ENCODE peak calls at places on chromosomes 1 and 21, in four cellular contexts. B is AG04450, J is kidney, U is aorta. C is an unnamed sample.

GRCh38 chr21:32771134-32771523 is 426 bp downstream of the PAXBP1 start:
- DNase-seq in B (peak), J (peak), U (peak), C (no peak)

GRCh38 chr21:38488640-38489282 is 9.5 kb downstream of the ERG start:
- DNase-seq in B (no peak), J (no peak), U (no peak), C (no peak)

GRCh38 chr1:57512386-57512785 is 88.5 kb upstream of the DAB1 start:
- DNase-seq in B (no peak), J (no peak), U (no peak), C (no peak)

GRCh38 chr21:33487996-33488395 is 3.5 kb downstream of the DNAJC28 start:
- DNase-seq in B (no peak), J (no peak), U (no peak), C (no peak)

GRCh38 chr1:171743014-171743870 is 1.4 kb upstream of the VAMP4 start:
- DNase-seq in B (peak), J (no peak), U (no peak), C (no peak)

GRCh38 chr1:172108494-172108893 is 267.2 kb downstream of the DNM3 start:
- DNase-seq in B (no peak), J (no peak), U (no peak), C (no peak)

GRCh38 chr1:29360768-29361167 is 124.4 kb downstream of the PTPRU start:
- DNase-seq in B (no peak), J (no peak), U (no peak), C (no peak)

GRCh38 chr1:220803401-220804201 is 16.9 kb downstream of the MTARC1 start:
- DNase-seq in B (no peak), J (no peak), U (no peak), C (no peak)

GRCh38 chr1:8524637-8525157 is 206.8 kb downstream of the SLC45A1 start:
- DNase-seq in B (no peak), J (no peak), U (no peak), C (no peak)

GRCh38 chr1:223141021-223141420 is 2.0 kb downstream of the TLR5 start:
- DNase-seq in B (no peak), J (no peak), U (no peak), C (no peak)

GRCh38 chr1:80441664-80442063 is 1359.1 kb upstream of the ADGRL2 start:
- DNase-seq in B (no peak), J (no peak), U (no peak), C (no peak)

GRCh38 chr1:63861055-63861691 is 87.4 kb downstream of the ROR1 start:
- DNase-seq in B (no peak), J (no peak), U (no peak), C (no peak)

GRCh38 chr1:112409416-112409815 is 13.4 kb downstream of the CTTNBP2NL start:
- DNase-seq in B (no peak), J (no peak), U (no peak), C (no peak)

GRCh38 chr21:45560106-45561021 is 18.1 kb upstream of the SLC19A1 start:
- DNase-seq in B (no peak), J (peak), U (peak), C (no peak)
- H3K27ac ChIP-seq in B (no peak), J (no peak), U (no peak), C (no peak)

GRCh38 chr1:1539310-1540014 is 962 bp downstream of the TMEM240 start:
- DNase-seq in B (no peak), J (no peak), U (no peak), C (no peak)

GRCh38 chr1:1538989-1539309 is 1.5 kb downstream of the TMEM240 start:
- DNase-seq in B (no peak), J (no peak), U (no peak), C (no peak)

GRCh38 chr1:1540817-1541628 is 599 bp upstream of the TMEM240 start:
- DNase-seq in B (no peak), J (no peak), U (no peak), C (no peak)

GRCh38 chr1:1538334-1538733 is 2.1 kb downstream of the TMEM240 start:
- DNase-seq in B (no peak), J (no peak), U (no peak), C (no peak)

DNA sequence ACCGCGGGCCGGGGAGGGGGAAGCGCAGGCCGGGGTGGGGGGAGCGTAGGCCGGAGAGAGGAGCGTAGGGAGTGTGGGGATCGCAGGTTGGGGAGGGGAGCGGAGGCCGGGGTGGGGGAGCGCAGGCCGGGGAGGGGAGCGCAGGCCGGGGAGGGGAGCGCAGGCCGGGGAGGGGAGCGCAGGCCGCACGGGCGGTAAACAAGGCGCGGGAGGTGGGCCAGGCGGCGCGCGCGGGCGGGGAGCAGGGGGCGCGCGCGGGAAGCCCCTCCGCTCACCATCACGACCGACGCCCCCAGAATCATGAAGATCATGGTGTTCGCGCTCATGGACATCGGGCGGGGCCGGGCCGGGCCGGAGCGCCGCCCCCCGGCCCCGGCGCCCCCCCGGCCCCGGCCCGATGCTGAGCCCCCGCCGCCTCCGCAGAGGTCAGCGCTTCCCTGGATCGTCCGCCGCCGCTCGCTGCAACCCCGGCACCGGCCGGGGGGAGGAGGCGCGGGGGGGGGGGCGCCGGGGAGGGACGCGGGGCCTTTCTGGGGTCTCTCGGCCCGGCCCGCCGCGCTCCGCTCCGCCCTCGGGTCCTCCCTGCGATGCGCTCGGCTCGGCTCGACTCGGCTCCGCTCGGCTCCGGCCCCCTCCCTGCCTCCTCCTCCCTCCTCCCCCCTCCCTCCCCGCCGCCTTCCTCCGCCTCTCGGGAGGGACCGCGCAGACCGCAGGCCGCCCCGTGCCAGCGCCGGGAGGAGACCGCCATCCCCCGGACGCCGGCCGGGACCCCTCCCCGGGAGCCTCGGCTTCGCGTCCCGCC is at the start of gene TMEM240:
- DNase-seq in B (peak), J (peak), U (peak), C (no peak)
- H3K4me3 ChIP-seq in B (peak), J (peak), U (peak), C (peak)

GRCh38 chr1:235725493-235725892 is 75.9 kb upstream of the GNG4 start:
- DNase-seq in B (no peak), J (no peak), U (no peak), C (no peak)

GRCh38 chr1:235721982-235722381 is 72.4 kb upstream of the GNG4 start:
- DNase-seq in B (no peak), J (no peak), U (no peak), C (no peak)

GRCh38 chr1:235720544-235720943 is 71.0 kb upstream of the GNG4 start:
- DNase-seq in B (no peak), J (no peak), U (no peak), C (no peak)

GRCh38 chr1:235724716-235725115 is 75.1 kb upstream of the GNG4 start:
- DNase-seq in B (no peak), J (no peak), U (no peak), C (no peak)

DNA sequence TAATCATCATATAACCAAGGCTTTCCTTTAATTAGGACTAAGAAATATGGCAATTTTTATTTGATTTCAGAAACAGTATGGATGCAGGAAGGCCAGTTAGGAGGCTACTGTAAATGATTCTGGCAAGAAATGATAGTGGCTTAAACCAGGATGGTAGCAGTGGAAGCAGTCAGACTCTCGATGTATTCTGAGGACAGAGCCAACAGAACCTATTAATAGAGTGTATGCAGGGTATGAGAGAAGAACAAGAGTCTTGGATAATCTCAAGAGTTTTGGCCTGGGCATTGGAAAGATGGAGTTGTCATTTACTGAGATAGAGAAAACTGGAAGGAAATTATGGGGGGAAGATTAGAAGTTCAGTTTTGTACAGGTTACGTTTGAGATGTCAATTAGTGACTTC is 73.3 kb upstream of the GNG4 start:
- DNase-seq in B (no peak), J (no peak), U (no peak), C (no peak)
- H3K27ac ChIP-seq in B (no peak), J (no peak), U (no peak), C (no peak)

DNA sequence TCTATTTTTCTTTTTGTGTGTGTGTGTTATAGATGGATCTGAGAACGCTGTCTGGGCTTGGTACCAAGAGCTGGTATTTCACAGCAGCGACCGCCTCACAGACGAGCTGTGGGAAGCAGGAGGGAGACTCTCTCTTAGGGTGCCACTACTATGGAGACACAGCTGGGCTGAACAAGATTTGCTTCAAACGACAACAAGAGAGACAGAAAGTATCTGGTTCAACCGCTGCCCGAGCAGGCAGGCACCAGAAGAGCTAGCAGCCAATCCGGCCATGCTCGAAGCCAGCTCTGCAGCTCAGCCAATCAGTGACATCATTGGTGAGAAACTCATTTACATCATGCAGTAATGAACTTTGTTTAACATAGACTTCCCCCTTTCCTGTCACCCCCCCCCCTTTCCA is 341.3 kb downstream of the USP25 start:
- DNase-seq in B (no peak), J (peak), U (peak), C (no peak)
- H3K4me3 ChIP-seq in B (peak), J (peak), U (peak), C (peak)

DNA sequence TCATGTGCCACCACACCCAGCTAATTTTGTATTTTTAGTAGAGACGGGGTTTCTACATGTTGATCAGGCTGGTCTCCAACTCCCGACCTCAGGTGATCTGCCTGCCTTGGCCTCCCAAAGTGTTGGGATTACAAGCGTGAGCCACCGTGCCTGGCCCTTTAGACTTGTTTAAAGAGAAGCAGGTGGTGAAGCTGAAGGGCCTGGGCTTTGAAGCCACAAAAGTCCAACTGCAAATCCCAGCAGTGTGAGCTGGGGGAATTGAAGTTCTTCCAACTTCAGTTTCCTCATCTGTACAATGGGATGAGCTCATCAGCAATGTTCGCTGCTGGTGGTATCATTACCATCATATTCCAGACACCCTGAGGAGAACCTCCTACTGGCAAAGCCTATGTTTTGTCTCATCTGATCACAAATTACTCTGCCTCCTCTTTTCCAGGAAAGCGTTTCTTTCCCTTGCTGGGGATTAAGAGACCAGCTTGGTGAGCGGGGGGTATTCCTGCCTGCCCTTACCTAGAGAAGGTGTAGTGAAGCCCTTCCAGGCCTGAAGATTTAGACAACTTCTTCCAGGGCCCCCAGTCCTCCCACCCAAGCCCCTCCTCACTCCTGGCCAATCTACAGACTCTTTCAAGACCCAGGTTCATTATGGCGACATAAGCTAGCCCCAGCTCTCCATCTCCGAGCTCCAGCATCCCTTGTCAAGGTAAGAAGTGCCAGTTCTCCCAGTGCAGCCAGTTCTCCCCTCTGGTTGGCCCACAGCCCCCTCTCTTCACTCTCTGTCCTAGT is 2.4 kb upstream of the SHISA4 start:
- DNase-seq in B (no peak), J (no peak), U (no peak), C (no peak)
- H3K27ac ChIP-seq in B (no peak), J (no peak), U (peak), C (no peak)